ENCODE peak calls at places on chromosome 11, in five cellular contexts. W is colonic mucosa; B is cardiac muscle cell; E is CD4-positive, alpha-beta memory T cell; Q is H9. K is an unnamed sample.

GRCh38 chr11:119169272-119169719 is 771 bp downstream of the NLRX1 start:
- DNase-seq in Q (peak; percentile 88), B (peak; percentile 61), E (no peak), W (peak; percentile 36), K (peak; percentile 70)

GRCh38 chr11:27187848-27188621 is 147.4 kb downstream of the BBOX1 start:
- DNase-seq in E (no peak), B (peak; percentile 27), W (peak; percentile 64), Q (no peak), K (no peak)

GRCh38 chr11:73528013-73528412 is 69.9 kb downstream of the FAM168A start:
- DNase-seq in B (no peak), Q (no peak), W (no peak), E (no peak), K (no peak)

GRCh38 chr11:124415356-124415923 is 9.2 kb downstream of the OR8B4 start:
- DNase-seq in W (no peak), E (no peak), B (peak; percentile 60), Q (no peak), K (peak; percentile 39)

GRCh38 chr11:83736689-83737088 is 450.5 kb upstream of the CCDC90B start:
- DNase-seq in E (no peak), W (no peak), Q (no peak), B (no peak), K (no peak)

GRCh38 chr11:65112551-65113360 is 1.1 kb downstream of the TM7SF2 start:
- DNase-seq in B (peak; percentile 73), E (peak; percentile 81), Q (peak; percentile 69), W (peak; percentile 77), K (no peak)

GRCh38 chr11:117809236-117810055 is 12.4 kb upstream of the DSCAML1 start:
- DNase-seq in W (peak; percentile 77), Q (peak; percentile 81), E (peak; percentile 30), B (peak; percentile 86), K (peak; percentile 58)

GRCh38 chr11:66880484-66881211 is 23.8 kb downstream of the LRFN4 start:
- DNase-seq in B (peak; percentile 39), Q (peak; percentile 62), W (no peak), E (no peak), K (no peak)

GRCh38 chr11:28488336-28488735 is 380.1 kb downstream of the METTL15 start:
- DNase-seq in W (no peak), Q (no peak), E (no peak), B (no peak), K (no peak)

GRCh38 chr11:102676086-102676485 is 29.5 kb downstream of the MMP27 start:
- DNase-seq in E (no peak), Q (no peak), W (no peak), B (no peak), K (no peak)

GRCh38 chr11:125992893-125993292 is 47.0 kb downstream of the VSIG10L2 start:
- DNase-seq in Q (no peak), B (no peak), E (no peak), W (no peak), K (no peak)

GRCh38 chr11:126808851-126809250 is 191.7 kb downstream of the KIRREL3 start:
- DNase-seq in Q (no peak), E (no peak), B (no peak), W (no peak), K (no peak)

GRCh38 chr11:75450826-75451783 is 18.1 kb upstream of the KLHL35 start:
- DNase-seq in Q (peak; percentile 79), E (no peak), W (no peak), B (peak; percentile 32), K (no peak)

GRCh38 chr11:74123008-74123448 is 47.8 kb downstream of the C2CD3 start:
- DNase-seq in Q (no peak), B (no peak), W (no peak), E (no peak), K (no peak)

GRCh38 chr11:127000991-127001390 is 421 bp upstream of the KIRREL3 start:
- DNase-seq in W (no peak), Q (no peak), B (no peak), E (no peak), K (no peak)

GRCh38 chr11:14357843-14358728 is 897 bp downstream of the RRAS2 start:
- DNase-seq in B (peak; percentile 88), Q (peak; percentile 72), W (peak; percentile 70), E (peak; percentile 38), K (peak; percentile 57)

GRCh38 chr11:18723991-18724390 is 2.0 kb downstream of the IGSF22 start:
- DNase-seq in E (no peak), Q (no peak), B (no peak), W (no peak), K (no peak)

GRCh38 chr11:2541881-2542361 is 97.1 kb downstream of the KCNQ1 start:
- DNase-seq in B (no peak), Q (no peak), E (no peak), W (no peak), K (no peak)

GRCh38 chr11:97965849-97966646 is 1054.7 kb upstream of the CNTN5 start:
- DNase-seq in W (no peak), E (no peak), Q (no peak), B (no peak), K (no peak)

GRCh38 chr11:129853508-129854228 is 38.0 kb downstream of the TMEM45B start:
- DNase-seq in W (peak; percentile 88), E (peak; percentile 88), Q (no peak), B (no peak), K (no peak)

GRCh38 chr11:82494988-82495432 is 238.7 kb downstream of the FAM181B start:
- DNase-seq in W (no peak), B (peak; percentile 26), E (no peak), Q (peak; percentile 37), K (peak; percentile 30)

GRCh38 chr11:29005401-29005980 is 897.3 kb downstream of the METTL15 start:
- DNase-seq in E (no peak), W (no peak), B (no peak), Q (peak; percentile 39), K (no peak)

GRCh38 chr11:101127699-101128570 is 1.7 kb downstream of the PGR start:
- DNase-seq in B (peak; percentile 27), W (peak; percentile 21), Q (peak; percentile 64), E (no peak), K (peak; percentile 11)

GRCh38 chr11:2533642-2534115 is 88.9 kb downstream of the KCNQ1 start:
- DNase-seq in E (no peak), B (peak; percentile 75), W (peak; percentile 60), Q (peak; percentile 88), K (peak; percentile 96)

GRCh38 chr11:18332891-18333290 is 10.5 kb downstream of the GTF2H1 start:
- DNase-seq in B (no peak), Q (no peak), E (peak; percentile 48), W (no peak), K (no peak)

GRCh38 chr11:100545970-100546369 is 141.1 kb upstream of the ARHGAP42 start:
- DNase-seq in B (no peak), Q (no peak), E (no peak), W (no peak), K (no peak)

GRCh38 chr11:93017821-93018690 is 48.6 kb downstream of the MTNR1B start:
- DNase-seq in W (no peak), Q (no peak), B (no peak), E (no peak), K (peak; percentile 30)

GRCh38 chr11:15197696-15198095 is 83.0 kb downstream of the INSC start:
- DNase-seq in W (no peak), B (no peak), E (no peak), Q (no peak), K (no peak)

GRCh38 chr11:94956963-94957362 is 16.4 kb downstream of the CWC15 start:
- DNase-seq in W (no peak), Q (no peak), E (no peak), B (no peak), K (no peak)

GRCh38 chr11:12175694-12176241 is 65.4 kb downstream of the MICAL2 start:
- DNase-seq in B (no peak), Q (no peak), W (no peak), E (no peak), K (no peak)

DNA sequence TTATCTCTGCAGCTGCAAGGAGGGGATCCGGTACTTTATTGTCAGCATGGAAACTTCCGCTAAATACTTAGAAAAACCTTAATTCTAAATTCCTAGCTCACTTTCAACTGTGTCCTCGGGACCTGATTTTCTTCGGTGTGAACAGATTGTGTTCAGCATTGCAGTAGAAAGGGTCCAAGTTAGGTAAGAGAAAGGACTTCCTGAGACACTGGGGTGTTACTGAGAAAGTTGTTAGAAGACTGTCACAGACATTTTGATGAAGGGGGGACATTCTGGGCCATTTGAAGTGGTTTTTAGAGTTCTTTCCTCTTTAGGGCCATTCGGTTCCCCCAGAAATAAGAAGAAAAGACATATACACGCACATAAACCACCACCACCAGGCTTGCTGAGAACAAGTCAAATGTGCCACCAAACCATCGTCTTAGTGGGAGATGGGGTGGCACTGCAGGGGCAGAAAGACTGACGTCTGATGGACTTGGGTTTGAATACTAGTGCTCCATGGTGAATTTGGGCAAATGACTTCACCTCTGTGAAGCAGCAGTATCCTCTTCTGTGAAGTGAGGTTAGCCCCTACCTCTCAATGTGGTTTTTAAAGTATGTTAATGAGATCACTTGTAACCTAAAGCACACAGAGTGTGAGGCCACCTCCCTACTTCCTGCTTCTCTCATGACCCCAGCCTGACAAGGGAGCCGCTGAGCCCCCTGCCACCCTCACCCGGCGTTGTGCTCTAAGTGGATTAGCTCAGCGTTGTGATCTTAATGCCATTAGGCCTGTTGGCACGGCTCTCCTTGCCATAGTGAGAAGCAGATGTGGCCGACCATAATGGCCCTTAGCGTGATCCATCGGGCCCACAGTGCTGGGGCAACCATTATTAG is 14.2 kb downstream of the ZBTB16 start:
- DNase-seq in E (no peak), Q (no peak), W (no peak), B (no peak), K (no peak)
- H3K4me1 ChIP-seq in E (peaks cover 49% of the 10 kb centered on the region), Q (peaks cover 8% of the 10 kb centered on the region), W (peaks cover 4% of the 10 kb centered on the region), B (peaks cover 34% of the 10 kb centered on the region), K (peaks cover 5% of the 10 kb centered on the region)

GRCh38 chr11:45162064-45162375 is 15.6 kb downstream of the PRDM11 start:
- DNase-seq in Q (no peak), W (no peak), B (no peak), E (no peak), K (no peak)

GRCh38 chr11:45165806-45166603 is 19.6 kb downstream of the PRDM11 start:
- DNase-seq in E (no peak), B (no peak), Q (no peak), W (no peak), K (no peak)

GRCh38 chr11:45165386-45165785 is 18.9 kb downstream of the PRDM11 start:
- DNase-seq in E (no peak), Q (no peak), W (no peak), B (no peak), K (no peak)

GRCh38 chr11:45162916-45163879 is 16.8 kb downstream of the PRDM11 start:
- DNase-seq in Q (no peak), W (no peak), B (no peak), E (no peak), K (no peak)

GRCh38 chr11:45163956-45164575 is 17.6 kb downstream of the PRDM11 start:
- DNase-seq in W (no peak), B (no peak), Q (no peak), E (no peak), K (no peak)
- H3K4me1 ChIP-seq in W (no peaks in the 10 kb centered on the region), B (peaks cover 5% of the 10 kb centered on the region), Q (no peaks in the 10 kb centered on the region), E (no peaks in the 10 kb centered on the region), K (peaks cover 9% of the 10 kb centered on the region)

GRCh38 chr11:44605965-44606364 is 40.5 kb downstream of the CD82 start:
- DNase-seq in E (no peak), Q (no peak), W (no peak), B (no peak), K (no peak)
- H3K4me1 ChIP-seq in E (peaks cover 58% of the 10 kb centered on the region), Q (no peaks in the 10 kb centered on the region), W (peaks cover 7% of the 10 kb centered on the region), B (no peaks in the 10 kb centered on the region), K (peaks cover 17% of the 10 kb centered on the region)

DNA sequence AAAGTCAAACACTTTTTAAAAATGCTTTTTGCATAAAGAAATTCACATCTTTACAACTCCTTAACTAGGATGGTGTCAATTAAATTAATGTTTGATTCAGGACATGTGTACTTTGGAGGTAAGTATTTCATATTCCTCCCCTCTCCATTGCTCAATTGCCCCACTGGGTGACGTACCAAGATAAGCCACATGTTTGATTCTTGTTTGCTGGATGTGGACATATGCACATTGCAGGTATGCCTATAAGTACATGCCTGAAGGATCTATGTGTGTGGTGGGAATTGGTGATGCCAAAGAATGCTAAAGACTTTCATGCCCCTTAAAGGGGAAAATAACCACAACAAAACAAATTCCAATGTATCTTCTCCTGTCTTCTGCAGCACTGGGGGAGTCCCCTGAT is 5.8 kb downstream of the CD44 start:
- DNase-seq in W (no peak), Q (no peak), E (peak; percentile 5), B (no peak), K (no peak)
- H3K4me1 ChIP-seq in W (peaks cover 13% of the 10 kb centered on the region), Q (peaks cover 2% of the 10 kb centered on the region), E (peaks cover 78% of the 10 kb centered on the region), B (peaks cover 3% of the 10 kb centered on the region), K (no peaks in the 10 kb centered on the region)

K was measured in NT2/D1.